ENCODE peak calls at places on chromosomes 6 and 20, in eight cellular contexts. K is colonic mucosa, Q is iris pigment epithelial cell, I is HCEC 1CT, R is AG08396, G is H9, V is anterior cingulate cortex, L is HT-29. S is an unnamed sample.

GRCh38 chr6:167426074-167426473 is 101.2 kb downstream of the TTLL2 start:
- DNase-seq in K (no peak), Q (no peak), I (no peak), R (no peak), G (no peak), V (no peak), L (no peak), S (no peak)

GRCh38 chr6:125255201-125255600 is 46.6 kb downstream of the HDDC2 start:
- DNase-seq in K (no peak), Q (peak; percentile 36), I (peak; percentile 51), R (no peak), G (no peak), V (no peak), L (no peak), S (no peak)

GRCh38 chr6:37657117-37657886 is 40.4 kb downstream of the MDGA1 start:
- DNase-seq in K (no peak), Q (peak; percentile 68), I (no peak), R (no peak), G (no peak), V (no peak), L (no peak), S (no peak)

GRCh38 chr6:11767458-11767857 is 11.1 kb downstream of the ADTRP start:
- DNase-seq in K (no peak), Q (no peak), I (no peak), R (no peak), G (no peak), V (no peak), L (no peak), S (no peak)

GRCh38 chr6:108597601-108598315 is 37.0 kb downstream of the FOXO3 start:
- DNase-seq in K (no peak), Q (no peak), I (no peak), R (no peak), G (no peak), V (no peak), L (no peak), S (no peak)

GRCh38 chr6:113092795-113093194 is 745.7 kb downstream of the RFPL4B start:
- DNase-seq in K (no peak), Q (no peak), I (no peak), R (no peak), G (no peak), V (no peak), L (no peak), S (no peak)

GRCh38 chr6:56890066-56890465 is 64.8 kb upstream of the BEND6 start:
- DNase-seq in K (no peak), Q (no peak), I (no peak), R (no peak), G (no peak), V (no peak), L (no peak), S (no peak)

GRCh38 chr20:42361402-42361801 is 743.2 kb upstream of the CHD6 start:
- DNase-seq in K (no peak), Q (no peak), I (no peak), R (no peak), G (no peak), V (no peak), L (no peak), S (no peak)

GRCh38 chr6:16762265-16762546 is 946 bp upstream of the ATXN1 start:
- DNase-seq in K (no peak), Q (no peak), I (peak; percentile 27), R (peak; percentile 39), G (no peak), V (no peak), L (no peak), S (no peak)

GRCh38 chr6:73050706-73051105 is 174.6 kb downstream of the KHDC1L start:
- DNase-seq in K (no peak), Q (peak; percentile 14), I (peak; percentile 27), R (no peak), G (no peak), V (no peak), L (no peak), S (no peak)

GRCh38 chr20:37516697-37517370 is 4.2 kb upstream of the NNAT start:
- DNase-seq in K (no peak), Q (peak; percentile 76), I (peak; percentile 76), R (peak; percentile 75), G (no peak), V (no peak), L (no peak), S (peak; percentile 33)

S was measured in small intestine.